ENCODE peak calls at places on chromosomes 2 and 18, in ten cellular contexts. T, P, N, Z, S, B, K, F, Y and G are unnamed samples.

GRCh38 chr18:24398515-24398914 is 891 bp upstream of the OSBPL1A start:
- DNase-seq in P (no peak), S (no peak), F (no peak), B (peak; percentile 83), K (peak; percentile 70), N (peak; percentile 41), T (no peak), Z (peak; percentile 11), Y (peak; percentile 40), G (peak; percentile 38)

GRCh38 chr2:172373076-172373475 is 54.3 kb upstream of the ITGA6 start:
- DNase-seq in N (no peak), B (no peak), F (no peak), T (no peak), Y (no peak), P (no peak), Z (no peak), S (no peak), K (no peak), G (no peak)

GRCh38 chr2:235966396-235966795 is 201.8 kb downstream of the GBX2 start:
- DNase-seq in N (no peak), Y (no peak), S (no peak), K (no peak), P (no peak), B (no peak), Z (no peak), F (no peak), T (no peak), G (no peak)

GRCh38 chr18:67359868-67360838 is 156.4 kb downstream of the DSEL start:
- DNase-seq in S (peak; percentile 81), B (peak; percentile 96), Y (peak; percentile 91), P (no peak), T (no peak), F (no peak), N (peak; percentile 70), Z (peak; percentile 13), K (peak; percentile 94), G (no peak)

GRCh38 chr2:160687629-160688028 is 194.0 kb upstream of the RBMS1 start:
- DNase-seq in P (no peak), B (no peak), F (no peak), Z (no peak), S (no peak), T (no peak), K (no peak), Y (no peak), N (no peak), G (no peak)

GRCh38 chr2:112718862-112719370 is 1.9 kb upstream of the NT5DC4 start:
- DNase-seq in P (no peak), F (no peak), T (no peak), S (no peak), Y (no peak), N (no peak), B (no peak), K (no peak), Z (no peak), G (no peak)

GRCh38 chr18:5556317-5556974 is 12.6 kb upstream of the EPB41L3 start:
- DNase-seq in F (no peak), Z (no peak), T (no peak), N (no peak), K (no peak), P (no peak), B (peak; percentile 12), S (peak; percentile 15), Y (peak; percentile 66), G (no peak)

GRCh38 chr2:20282916-20283592 is 58.1 kb upstream of the SDC1 start:
- DNase-seq in B (no peak), S (peak; percentile 6), Y (peak; percentile 64), Z (peak; percentile 37), N (no peak), T (no peak), F (peak; percentile 76), P (peak; percentile 75), K (no peak), G (no peak)

GRCh38 chr2:55011741-55012574 is 38.3 kb downstream of the RTN4 start:
- DNase-seq in P (no peak), B (no peak), K (no peak), Y (peak; percentile 45), F (no peak), N (no peak), T (no peak), S (no peak), Z (no peak), G (no peak)